ENCODE peak calls at places on chromosomes 2 and 18, in ten cellular contexts. N is fibroblast of pulmonary artery, L is fibroblast of mammary gland, F is mucosa of descending colon, P is left lung, E is GM10248, J is IMR-90, Q is endothelial cell, G is RWPE1, I is Caco-2. T is an unnamed sample.

GRCh38 chr2:208545398-208546042 is 138.9 kb downstream of the PTH2R start:
- DNase-seq in N (no peak), L (no peak), F (no peak), P (no peak), E (no peak), J (no peak), Q (peak), G (no peak), I (peak), T (no peak)

GRCh38 chr2:40311026-40311425 is 140.9 kb downstream of the SLC8A1 start:
- DNase-seq in N (no peak), L (no peak), F (no peak), P (no peak), E (no peak), J (no peak), Q (no peak), G (no peak), I (no peak), T (no peak)

GRCh38 chr2:69582582-69583176 is 60.9 kb downstream of the AAK1 start:
- DNase-seq in N (peak), L (peak), F (no peak), P (no peak), E (no peak), J (peak), Q (no peak), G (no peak), I (no peak), T (no peak)

GRCh38 chr2:219687882-219688559 is 60.6 kb downstream of the SLC4A3 start:
- DNase-seq in N (no peak), L (no peak), F (no peak), P (no peak), E (no peak), J (no peak), Q (no peak), G (no peak), I (peak), T (no peak)

GRCh38 chr2:43537137-43537536 is 58.7 kb downstream of the THADA start:
- DNase-seq in N (no peak), L (no peak), F (no peak), P (no peak), E (no peak), J (no peak), Q (no peak), G (no peak), I (no peak), T (no peak)

GRCh38 chr2:84846041-84846663 is 34.7 kb downstream of the TRABD2A start:
- DNase-seq in N (peak), L (no peak), F (no peak), P (no peak), E (no peak), J (peak), Q (no peak), G (no peak), I (no peak), T (no peak)

GRCh38 chr2:220966636-220967035 is 605.5 kb downstream of the EPHA4 start:
- DNase-seq in N (peak), L (peak), F (no peak), P (no peak), E (no peak), J (peak), Q (no peak), G (peak), I (no peak), T (no peak)

GRCh38 chr18:42508683-42509347 is 553.8 kb downstream of the PIK3C3 start:
- DNase-seq in N (no peak), L (no peak), F (no peak), P (no peak), E (no peak), J (no peak), Q (no peak), G (no peak), I (no peak), T (no peak)

GRCh38 chr18:80166240-80166639 is 57.2 kb downstream of the ADNP2 start:
- DNase-seq in N (no peak), L (no peak), F (no peak), P (no peak), E (no peak), J (no peak), Q (no peak), G (no peak), I (no peak), T (no peak)

GRCh38 chr2:183903026-183903425 is 695.3 kb upstream of the ZNF804A start:
- DNase-seq in N (no peak), L (peak), F (no peak), P (no peak), E (no peak), J (no peak), Q (no peak), G (no peak), I (no peak), T (no peak)

GRCh38 chr2:176827269-176827668 is 385.3 kb upstream of the HNRNPA3 start:
- DNase-seq in N (no peak), L (no peak), F (no peak), P (no peak), E (no peak), J (no peak), Q (no peak), G (no peak), I (no peak), T (no peak)

GRCh38 chr2:28896906-28897305 is 2.4 kb downstream of the WDR43 start:
- DNase-seq in N (peak), L (peak), F (no peak), P (no peak), E (no peak), J (peak), Q (no peak), G (peak), I (no peak), T (no peak)

GRCh38 chr2:186884585-186884984 is 35.6 kb upstream of the ZSWIM2 start:
- DNase-seq in N (peak), L (no peak), F (no peak), P (no peak), E (no peak), J (no peak), Q (peak), G (no peak), I (no peak), T (no peak)

GRCh38 chr18:55338955-55339662 is 248.9 kb downstream of the TCF4 start:
- DNase-seq in N (no peak), L (peak), F (no peak), P (no peak), E (no peak), J (peak), Q (no peak), G (no peak), I (no peak), T (no peak)
- TF ChIP-seq CTCF in N (peak), L (peak), F (no peak), P (no peak), E (no peak), J (peak), Q (no peak), G (no peak), I (no peak), T (no peak)

GRCh38 chr2:120937736-120938131 is 202.1 kb downstream of the GLI2 start:
- DNase-seq in N (peak), L (peak), F (no peak), P (no peak), E (no peak), J (peak), Q (no peak), G (no peak), I (no peak), T (no peak)

GRCh38 chr2:120935339-120936313 is 200.0 kb downstream of the GLI2 start:
- DNase-seq in N (peak), L (peak), F (no peak), P (no peak), E (no peak), J (peak), Q (no peak), G (peak), I (peak), T (no peak)

GRCh38 chr2:120938132-120938771 is 202.6 kb downstream of the GLI2 start:
- DNase-seq in N (no peak), L (no peak), F (no peak), P (no peak), E (no peak), J (no peak), Q (no peak), G (no peak), I (peak), T (no peak)

GRCh38 chr2:120934891-120935338 is 199.2 kb downstream of the GLI2 start:
- DNase-seq in N (peak), L (peak), F (no peak), P (no peak), E (no peak), J (peak), Q (no peak), G (peak), I (peak), T (no peak)

GRCh38 chr2:120936476-120937334 is 201.0 kb downstream of the GLI2 start:
- DNase-seq in N (no peak), L (peak), F (no peak), P (no peak), E (no peak), J (peak), Q (no peak), G (no peak), I (no peak), T (no peak)
- TF ChIP-seq CTCF in N (no peak), L (no peak), F (no peak), P (no peak), E (no peak), J (no peak), Q (no peak), G (no peak), I (no peak), T (no peak)

DNA sequence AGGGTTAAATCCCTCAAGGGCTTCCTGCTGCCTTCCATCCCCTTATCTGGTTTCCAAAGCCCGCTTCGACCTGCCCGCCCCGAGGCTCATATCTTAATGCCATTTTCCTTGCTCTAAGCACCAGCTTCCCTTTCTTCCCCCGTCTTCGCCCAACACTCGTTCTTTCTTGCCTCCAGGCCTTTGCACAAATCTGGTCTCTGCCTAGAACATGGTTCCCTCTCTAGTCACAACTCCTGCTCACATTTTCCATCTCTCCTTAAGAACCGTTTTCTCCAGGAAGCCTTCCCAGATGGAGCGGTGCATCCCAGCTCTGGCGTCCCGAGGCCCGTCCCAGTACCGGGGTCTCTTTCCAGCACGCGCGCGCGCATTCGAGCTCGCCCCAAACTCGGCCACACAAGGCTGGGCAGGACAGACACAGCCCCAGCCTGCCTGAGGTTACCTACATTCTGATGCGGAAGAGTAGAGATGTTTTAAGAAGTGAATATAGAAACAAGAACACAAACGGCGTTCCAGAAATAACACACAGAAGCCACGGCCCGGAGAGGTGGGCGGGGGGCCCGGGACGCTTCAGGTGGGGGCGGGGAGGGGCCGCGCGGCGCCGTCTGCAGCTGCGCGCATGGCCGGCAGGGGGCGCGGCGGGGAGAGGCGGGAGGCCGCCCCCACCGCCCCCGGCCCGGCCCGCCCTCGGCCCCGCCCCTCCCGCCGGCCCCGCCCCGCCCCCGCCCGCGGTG is at the start of gene DGKD:
- DNase-seq in N (peak), L (peak), F (peak), P (peak), E (peak), J (no peak), Q (peak), G (peak), I (peak), T (peak)
- TF ChIP-seq CTCF in N (no peak), L (no peak), F (no peak), P (no peak), E (peak), J (peak), Q (peak), G (peak), I (peak), T (no peak)

DNA sequence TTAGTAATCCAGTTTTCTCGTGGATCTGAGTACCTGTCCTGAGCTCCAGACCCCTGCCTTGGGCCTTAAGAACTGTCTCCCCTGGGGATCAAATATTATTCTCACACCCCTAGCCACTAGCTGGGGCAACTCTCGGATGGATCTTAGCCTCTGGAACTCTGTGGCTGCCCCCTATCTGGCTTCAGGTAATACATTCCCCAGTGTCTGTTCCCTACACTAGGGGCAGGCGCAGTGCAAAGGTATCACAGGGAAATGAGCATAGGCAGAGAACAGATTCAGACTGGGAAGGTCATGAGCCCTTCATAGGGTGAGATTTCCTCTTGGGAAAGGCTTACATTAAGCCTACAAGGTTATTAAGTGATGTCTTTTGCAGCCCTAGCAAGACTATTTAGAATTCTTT is 11.2 kb upstream of the SIX2 start:
- DNase-seq in N (no peak), L (no peak), F (no peak), P (no peak), E (no peak), J (no peak), Q (no peak), G (no peak), I (no peak), T (no peak)
- TF ChIP-seq CTCF in N (no peak), L (no peak), F (no peak), P (no peak), E (no peak), J (no peak), Q (no peak), G (no peak), I (no peak), T (no peak)

GRCh38 chr18:7629416-7629815 is 62.3 kb downstream of the PTPRM start:
- DNase-seq in N (no peak), L (no peak), F (no peak), P (no peak), E (no peak), J (no peak), Q (no peak), G (no peak), I (no peak), T (no peak)

GRCh38 chr18:7626175-7626921 is 59.2 kb downstream of the PTPRM start:
- DNase-seq in N (no peak), L (no peak), F (no peak), P (no peak), E (no peak), J (no peak), Q (no peak), G (no peak), I (no peak), T (no peak)

GRCh38 chr18:7623681-7624080 is 56.6 kb downstream of the PTPRM start:
- DNase-seq in N (no peak), L (no peak), F (no peak), P (no peak), E (no peak), J (no peak), Q (no peak), G (no peak), I (no peak), T (no peak)

GRCh38 chr18:7624697-7625096 is 57.6 kb downstream of the PTPRM start:
- DNase-seq in N (no peak), L (no peak), F (no peak), P (no peak), E (no peak), J (no peak), Q (no peak), G (no peak), I (no peak), T (no peak)

GRCh38 chr18:7626922-7627440 is 59.9 kb downstream of the PTPRM start:
- DNase-seq in N (peak), L (peak), F (no peak), P (no peak), E (no peak), J (peak), Q (peak), G (peak), I (peak), T (no peak)
- TF ChIP-seq CTCF in N (peak), L (peak), F (no peak), P (no peak), E (no peak), J (peak), Q (no peak), G (no peak), I (no peak), T (no peak)

DNA sequence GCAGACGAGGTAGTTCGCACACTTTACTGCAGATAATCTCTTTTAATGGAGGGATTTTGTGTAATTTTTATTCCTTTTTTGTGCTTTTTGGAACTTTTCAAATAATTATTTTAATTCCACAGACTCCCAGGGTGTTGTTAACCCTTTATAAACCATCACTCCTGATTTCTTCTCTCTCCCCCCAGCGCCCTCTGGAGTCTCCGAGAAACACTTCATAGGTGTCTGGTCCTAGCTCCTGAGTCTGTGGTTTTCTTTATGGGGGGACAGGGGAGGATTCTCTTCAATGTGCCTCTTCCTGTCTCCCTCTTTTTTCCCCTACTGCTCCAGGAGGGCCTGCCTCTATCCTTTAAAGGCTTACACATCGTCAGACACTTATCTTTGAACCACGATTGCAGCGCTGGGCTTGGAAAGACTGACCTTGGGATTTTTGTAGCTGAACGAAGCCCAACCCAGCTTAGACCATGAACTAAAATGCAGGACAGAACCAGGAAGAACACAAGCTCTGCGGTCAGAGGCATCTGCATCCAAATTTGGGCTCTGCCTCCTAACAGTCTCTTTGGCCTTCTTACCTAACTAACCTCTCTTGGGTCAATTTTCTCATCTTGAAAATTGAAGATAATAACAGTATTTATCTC is 7.1 kb upstream of the PKDCC start:
- DNase-seq in N (no peak), L (no peak), F (no peak), P (no peak), E (no peak), J (no peak), Q (no peak), G (no peak), I (no peak), T (no peak)
- TF ChIP-seq CTCF in N (peak), L (no peak), F (no peak), P (no peak), E (no peak), J (peak), Q (no peak), G (no peak), I (no peak), T (no peak)

T was measured in natural killer cell.